ENCODE peak calls at places on chromosomes 12 and 14, in nine cellular contexts. One of them, this sample, is unnamed.

GRCh38 chr12:12872139-12872933 is 19.0 kb upstream of the GPRC5A start:
- DNase-seq in WTC11: no peak
- DNase-seq in cardiac muscle cell: peak
- DNase-seq in bronchial epithelial cell: peak
- DNase-seq in ovary: no peak
- DNase-seq in glutamatergic neuron: no peak
- DNase-seq in GM10248: no peak
- DNase-seq in thyroid gland: no peak
- DNase-seq in lower lobe of right lung: peak
- DNase-seq in this sample: no peak

GRCh38 chr14:56057071-56057865 is 60.9 kb upstream of the PELI2 start:
- DNase-seq in WTC11: no peak
- DNase-seq in cardiac muscle cell: no peak
- DNase-seq in bronchial epithelial cell: no peak
- DNase-seq in ovary: no peak
- DNase-seq in glutamatergic neuron: peak
- DNase-seq in GM10248: no peak
- DNase-seq in thyroid gland: no peak
- DNase-seq in lower lobe of right lung: no peak
- DNase-seq in this sample: no peak

GRCh38 chr12:2803635-2804380 is 8.7 kb upstream of the ITFG2 start:
- DNase-seq in WTC11: no peak
- DNase-seq in cardiac muscle cell: no peak
- DNase-seq in bronchial epithelial cell: no peak
- DNase-seq in ovary: no peak
- DNase-seq in glutamatergic neuron: no peak
- DNase-seq in GM10248: peak
- DNase-seq in thyroid gland: no peak
- DNase-seq in lower lobe of right lung: no peak
- DNase-seq in this sample: peak

GRCh38 chr12:15527201-15527782 is 205.0 kb downstream of the PTPRO start:
- DNase-seq in WTC11: no peak
- DNase-seq in cardiac muscle cell: peak
- DNase-seq in bronchial epithelial cell: peak
- DNase-seq in ovary: no peak
- DNase-seq in glutamatergic neuron: no peak
- DNase-seq in GM10248: no peak
- DNase-seq in thyroid gland: no peak
- DNase-seq in lower lobe of right lung: peak
- DNase-seq in this sample: no peak

GRCh38 chr14:76901171-76902055 is 75.2 kb downstream of the LRRC74A start:
- DNase-seq in WTC11: no peak
- DNase-seq in cardiac muscle cell: no peak
- DNase-seq in bronchial epithelial cell: peak
- DNase-seq in ovary: no peak
- DNase-seq in glutamatergic neuron: no peak
- DNase-seq in GM10248: no peak
- DNase-seq in thyroid gland: no peak
- DNase-seq in lower lobe of right lung: no peak
- DNase-seq in this sample: no peak

GRCh38 chr14:33414041-33414440 is 475.4 kb downstream of the NPAS3 start:
- DNase-seq in WTC11: no peak
- DNase-seq in cardiac muscle cell: peak
- DNase-seq in bronchial epithelial cell: no peak
- DNase-seq in ovary: no peak
- DNase-seq in glutamatergic neuron: no peak
- DNase-seq in GM10248: peak
- DNase-seq in thyroid gland: no peak
- DNase-seq in lower lobe of right lung: no peak
- DNase-seq in this sample: no peak

GRCh38 chr12:103495783-103496456 is at the start of gene C12orf42:
- DNase-seq in WTC11: peak
- DNase-seq in cardiac muscle cell: peak
- DNase-seq in bronchial epithelial cell: peak
- DNase-seq in ovary: no peak
- DNase-seq in glutamatergic neuron: peak
- DNase-seq in GM10248: peak
- DNase-seq in thyroid gland: no peak
- DNase-seq in lower lobe of right lung: peak
- DNase-seq in this sample: peak

GRCh38 chr14:102418853-102419240 is 56.1 kb downstream of the TECPR2 start:
- DNase-seq in WTC11: no peak
- DNase-seq in cardiac muscle cell: no peak
- DNase-seq in bronchial epithelial cell: no peak
- DNase-seq in ovary: no peak
- DNase-seq in glutamatergic neuron: no peak
- DNase-seq in GM10248: no peak
- DNase-seq in thyroid gland: no peak
- DNase-seq in lower lobe of right lung: no peak
- DNase-seq in this sample: no peak

GRCh38 chr14:54565236-54566151 is 1.4 kb upstream of the SAMD4A start:
- DNase-seq in WTC11: peak
- DNase-seq in cardiac muscle cell: peak
- DNase-seq in bronchial epithelial cell: peak
- DNase-seq in ovary: peak
- DNase-seq in glutamatergic neuron: peak
- DNase-seq in GM10248: peak
- DNase-seq in thyroid gland: peak
- DNase-seq in lower lobe of right lung: peak
- DNase-seq in this sample: peak
- TF ChIP-seq CTCF in WTC11: no peak
- TF ChIP-seq CTCF in cardiac muscle cell: peak
- TF ChIP-seq CTCF in bronchial epithelial cell: no peak
- TF ChIP-seq CTCF in ovary: peak
- TF ChIP-seq CTCF in glutamatergic neuron: no peak
- TF ChIP-seq CTCF in GM10248: peak
- TF ChIP-seq CTCF in thyroid gland: peak
- TF ChIP-seq CTCF in lower lobe of right lung: peak
- TF ChIP-seq CTCF in this sample: peak

DNA sequence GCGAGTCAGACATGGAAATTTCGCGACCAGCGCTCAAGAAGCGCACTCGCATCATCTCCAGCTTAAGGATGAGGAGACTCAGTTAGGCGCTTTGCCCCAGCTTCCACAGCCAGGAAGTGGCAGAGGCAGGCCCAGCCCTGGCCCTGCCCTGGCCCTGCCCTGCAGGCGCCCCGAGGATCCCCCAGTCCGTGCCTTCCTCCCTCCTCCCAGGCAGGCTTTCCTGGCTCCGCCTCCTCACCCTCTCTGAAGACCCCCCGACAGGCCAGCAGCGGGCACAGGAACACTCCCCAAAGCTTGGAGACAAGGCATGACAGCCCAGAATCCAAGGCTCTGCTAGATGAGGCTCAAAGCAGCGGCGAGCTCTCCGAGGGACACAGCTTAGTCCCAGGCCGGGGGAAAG is 25.1 kb downstream of the UBR7 start:
- DNase-seq in WTC11: no peak
- DNase-seq in cardiac muscle cell: no peak
- DNase-seq in bronchial epithelial cell: no peak
- DNase-seq in ovary: no peak
- DNase-seq in glutamatergic neuron: no peak
- DNase-seq in GM10248: no peak
- DNase-seq in thyroid gland: no peak
- DNase-seq in lower lobe of right lung: no peak
- DNase-seq in this sample: no peak
- TF ChIP-seq CTCF in WTC11: no peak
- TF ChIP-seq CTCF in cardiac muscle cell: no peak
- TF ChIP-seq CTCF in bronchial epithelial cell: no peak
- TF ChIP-seq CTCF in ovary: no peak
- TF ChIP-seq CTCF in glutamatergic neuron: no peak
- TF ChIP-seq CTCF in GM10248: no peak
- TF ChIP-seq CTCF in thyroid gland: no peak
- TF ChIP-seq CTCF in lower lobe of right lung: no peak
- TF ChIP-seq CTCF in this sample: no peak

DNA sequence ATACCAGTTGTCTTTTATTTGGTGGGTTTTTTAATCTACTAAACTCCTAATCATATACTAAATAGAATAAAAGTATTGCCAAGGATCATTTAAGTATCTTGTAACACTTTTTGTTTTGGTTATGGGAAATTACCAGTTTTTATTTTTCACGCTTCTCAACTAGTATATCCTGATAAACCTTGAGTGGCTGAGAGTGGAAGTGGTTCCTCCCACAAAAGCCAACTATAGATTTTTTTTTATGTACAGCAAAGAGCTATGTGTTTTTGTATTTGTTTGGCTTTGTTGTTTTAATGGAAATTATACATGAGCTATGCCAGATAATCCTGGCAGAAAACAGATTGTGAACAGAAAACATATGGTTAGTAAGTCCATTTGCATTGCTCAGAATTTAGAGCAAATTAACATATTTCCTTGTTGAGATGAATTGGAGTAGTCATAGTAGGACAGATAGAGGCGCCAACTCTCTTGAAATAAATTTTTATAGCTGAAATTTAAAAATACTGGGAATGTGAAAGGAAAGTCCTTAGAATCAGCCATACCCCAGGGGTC is 60.9 kb upstream of the PSMA6 start:
- DNase-seq in WTC11: no peak
- DNase-seq in cardiac muscle cell: no peak
- DNase-seq in bronchial epithelial cell: no peak
- DNase-seq in ovary: no peak
- DNase-seq in glutamatergic neuron: no peak
- DNase-seq in GM10248: no peak
- DNase-seq in thyroid gland: no peak
- DNase-seq in lower lobe of right lung: no peak
- DNase-seq in this sample: no peak
- TF ChIP-seq CTCF in WTC11: no peak
- TF ChIP-seq CTCF in cardiac muscle cell: no peak
- TF ChIP-seq CTCF in bronchial epithelial cell: no peak
- TF ChIP-seq CTCF in ovary: no peak
- TF ChIP-seq CTCF in glutamatergic neuron: no peak
- TF ChIP-seq CTCF in GM10248: no peak
- TF ChIP-seq CTCF in thyroid gland: no peak
- TF ChIP-seq CTCF in lower lobe of right lung: no peak
- TF ChIP-seq CTCF in this sample: no peak

DNA sequence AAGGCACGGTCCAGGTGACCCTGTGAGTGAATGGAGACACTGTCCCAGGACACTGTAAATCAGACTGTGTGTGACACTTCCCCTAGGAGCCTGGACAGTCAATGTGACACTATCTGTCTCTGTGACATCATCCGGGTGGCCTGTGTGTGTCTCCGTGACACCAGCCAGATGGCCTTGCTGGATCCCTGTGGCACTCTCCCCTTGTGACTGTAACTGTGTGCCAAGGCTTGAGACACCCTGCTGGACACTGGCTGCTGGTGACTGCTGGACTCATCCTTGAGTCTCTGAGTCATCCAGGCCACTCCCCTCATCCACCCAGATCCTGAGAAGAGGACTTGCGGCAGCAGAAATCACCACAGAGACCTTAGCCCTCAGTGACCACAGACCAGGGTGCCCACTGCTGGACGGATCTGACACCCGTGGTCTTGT is 51.6 kb downstream of the MVK start:
- DNase-seq in WTC11: no peak
- DNase-seq in cardiac muscle cell: peak
- DNase-seq in bronchial epithelial cell: peak
- DNase-seq in ovary: no peak
- DNase-seq in glutamatergic neuron: no peak
- DNase-seq in GM10248: no peak
- DNase-seq in thyroid gland: no peak
- DNase-seq in lower lobe of right lung: no peak
- DNase-seq in this sample: no peak
- TF ChIP-seq CTCF in WTC11: no peak
- TF ChIP-seq CTCF in cardiac muscle cell: no peak
- TF ChIP-seq CTCF in bronchial epithelial cell: no peak
- TF ChIP-seq CTCF in ovary: no peak
- TF ChIP-seq CTCF in glutamatergic neuron: no peak
- TF ChIP-seq CTCF in GM10248: no peak
- TF ChIP-seq CTCF in thyroid gland: no peak
- TF ChIP-seq CTCF in lower lobe of right lung: no peak
- TF ChIP-seq CTCF in this sample: no peak

GRCh38 chr12:117857632-117858274 is 111.0 kb downstream of the KSR2 start:
- DNase-seq in WTC11: peak
- DNase-seq in cardiac muscle cell: peak
- DNase-seq in bronchial epithelial cell: peak
- DNase-seq in ovary: no peak
- DNase-seq in glutamatergic neuron: peak
- DNase-seq in GM10248: peak
- DNase-seq in thyroid gland: no peak
- DNase-seq in lower lobe of right lung: no peak
- DNase-seq in this sample: peak
- TF ChIP-seq CTCF in WTC11: peak
- TF ChIP-seq CTCF in cardiac muscle cell: peak
- TF ChIP-seq CTCF in bronchial epithelial cell: peak
- TF ChIP-seq CTCF in ovary: no peak
- TF ChIP-seq CTCF in glutamatergic neuron: peak
- TF ChIP-seq CTCF in GM10248: peak
- TF ChIP-seq CTCF in thyroid gland: no peak
- TF ChIP-seq CTCF in lower lobe of right lung: peak
- TF ChIP-seq CTCF in this sample: peak

DNA sequence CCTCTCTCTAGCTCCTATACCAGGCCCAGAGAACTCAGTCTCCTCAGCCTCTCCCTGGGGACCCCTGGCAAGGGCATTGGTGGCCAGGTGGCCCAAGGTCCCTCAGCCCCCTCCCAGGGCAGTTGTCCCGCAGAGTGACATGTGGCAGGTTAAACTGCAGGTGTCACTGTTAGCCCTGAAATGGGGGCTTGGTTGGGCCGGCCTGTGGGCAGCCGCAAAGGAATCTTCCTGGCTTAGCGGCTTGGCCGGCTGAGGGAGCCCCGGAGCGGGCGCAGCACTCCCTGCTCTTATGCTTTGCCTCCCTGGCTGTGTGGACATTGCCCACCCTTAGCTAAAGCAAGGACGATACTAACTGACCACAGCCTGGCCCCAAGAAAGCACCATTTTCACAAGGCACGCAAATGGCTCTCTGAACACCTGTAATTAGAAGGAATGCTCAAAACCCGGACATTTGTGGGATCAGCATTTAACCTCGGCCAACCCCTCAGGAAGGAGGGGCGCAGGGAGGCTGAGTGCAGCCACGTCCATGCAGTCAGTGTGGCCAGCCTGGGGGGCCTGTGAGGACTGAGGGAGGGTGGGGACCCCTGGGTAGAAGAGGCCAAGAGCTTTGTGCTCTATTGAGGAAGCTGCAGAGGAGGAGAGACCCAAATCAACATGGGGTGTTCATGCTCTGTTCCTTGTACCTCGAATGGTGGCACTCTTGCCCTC is 82.2 kb downstream of the PAPOLA start:
- DNase-seq in WTC11: peak
- DNase-seq in cardiac muscle cell: peak
- DNase-seq in bronchial epithelial cell: peak
- DNase-seq in ovary: no peak
- DNase-seq in glutamatergic neuron: peak
- DNase-seq in GM10248: peak
- DNase-seq in thyroid gland: peak
- DNase-seq in lower lobe of right lung: no peak
- DNase-seq in this sample: peak
- TF ChIP-seq CTCF in WTC11: peak
- TF ChIP-seq CTCF in cardiac muscle cell: peak
- TF ChIP-seq CTCF in bronchial epithelial cell: peak
- TF ChIP-seq CTCF in ovary: no peak
- TF ChIP-seq CTCF in glutamatergic neuron: peak
- TF ChIP-seq CTCF in GM10248: peak
- TF ChIP-seq CTCF in thyroid gland: no peak
- TF ChIP-seq CTCF in lower lobe of right lung: peak
- TF ChIP-seq CTCF in this sample: peak

DNA sequence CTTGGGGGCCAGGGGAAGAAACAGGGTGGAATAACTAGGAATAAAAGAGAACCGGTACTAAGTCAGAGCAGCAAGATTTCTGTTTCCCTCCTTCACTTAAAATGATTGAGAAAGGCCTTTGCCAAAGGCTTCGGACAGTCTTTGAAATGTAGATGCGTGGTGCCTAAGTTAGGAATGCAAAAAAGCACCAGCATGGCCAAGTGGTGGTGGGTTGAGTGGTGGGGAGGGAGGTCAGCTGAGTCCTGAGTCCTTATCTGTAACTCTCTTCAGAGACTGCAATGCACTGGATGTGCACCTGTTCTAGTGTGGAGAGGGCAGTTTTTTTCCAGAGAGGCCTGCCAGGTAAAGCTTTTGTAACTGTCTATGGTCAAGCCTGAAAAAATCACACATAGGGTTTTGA is 919.9 kb downstream of the FSCB start:
- DNase-seq in WTC11: peak
- DNase-seq in cardiac muscle cell: no peak
- DNase-seq in bronchial epithelial cell: no peak
- DNase-seq in ovary: no peak
- DNase-seq in glutamatergic neuron: no peak
- DNase-seq in GM10248: no peak
- DNase-seq in thyroid gland: no peak
- DNase-seq in lower lobe of right lung: no peak
- DNase-seq in this sample: no peak
- TF ChIP-seq CTCF in WTC11: no peak
- TF ChIP-seq CTCF in cardiac muscle cell: no peak
- TF ChIP-seq CTCF in bronchial epithelial cell: no peak
- TF ChIP-seq CTCF in ovary: no peak
- TF ChIP-seq CTCF in glutamatergic neuron: no peak
- TF ChIP-seq CTCF in GM10248: no peak
- TF ChIP-seq CTCF in thyroid gland: no peak
- TF ChIP-seq CTCF in lower lobe of right lung: no peak
- TF ChIP-seq CTCF in this sample: no peak

This sample was measured in GM13977.